ENCODE peak calls at places on chromosome 1, in seven cellular contexts. M is foreskin fibroblast, T is gastrocnemius medialis, G is tibial nerve, C is H9, H is psoas muscle, J is right lobe of liver. I is an unnamed sample.

GRCh38 chr1:180507826-180508724 is 5.7 kb upstream of the ACBD6 start:
- DNase-seq in M (peak; percentile 74), T (no peak), G (no peak), C (no peak), H (no peak), J (no peak), I (no peak)

GRCh38 chr1:143698016-143698415 is 273.8 kb downstream of the FAM72C start:
- DNase-seq in M (no peak), T (no peak), G (no peak), C (no peak), H (no peak), J (peak; percentile 60), I (no peak)

GRCh38 chr1:221742555-221743415 is 896 bp upstream of the DUSP10 start:
- DNase-seq in M (peak; percentile 95), T (peak; percentile 90), G (peak; percentile 71), C (peak; percentile 80), H (peak; percentile 91), J (peak; percentile 98), I (peak; percentile 73)

GRCh38 chr1:85830837-85831236 is 122.6 kb upstream of the ZNHIT6 start:
- DNase-seq in M (no peak), T (no peak), G (no peak), C (no peak), H (no peak), J (no peak), I (no peak)

GRCh38 chr1:177857285-177857684 is 112.6 kb downstream of the SEC16B start:
- DNase-seq in M (no peak), T (no peak), G (no peak), C (no peak), H (no peak), J (no peak), I (no peak)

GRCh38 chr1:53572061-53572801 is 113.0 kb downstream of the DMRTB1 start:
- DNase-seq in M (peak; percentile 89), T (peak; percentile 14), G (no peak), C (no peak), H (no peak), J (no peak), I (no peak)

GRCh38 chr1:161962094-161962887 is 61.4 kb downstream of the OLFML2B start:
- DNase-seq in M (peak; percentile 87), T (no peak), G (no peak), C (no peak), H (no peak), J (no peak), I (no peak)

GRCh38 chr1:153598309-153599172 is 14.4 kb downstream of the S100A16 start:
- DNase-seq in M (peak; percentile 90), T (no peak), G (no peak), C (peak; percentile 87), H (no peak), J (no peak), I (no peak)

GRCh38 chr1:193070942-193071341 is 11.5 kb downstream of the RO60 start:
- DNase-seq in M (no peak), T (no peak), G (no peak), C (peak; percentile 36), H (no peak), J (no peak), I (no peak)

GRCh38 chr1:203440780-203441179 is 34.8 kb upstream of the PRELP start:
- DNase-seq in M (peak; percentile 83), T (peak; percentile 72), G (peak; percentile 71), C (peak; percentile 47), H (peak; percentile 80), J (no peak), I (no peak)

GRCh38 chr1:16969057-16969609 is 11.3 kb downstream of the MFAP2 start:
- DNase-seq in M (no peak), T (no peak), G (no peak), C (peak; percentile 57), H (no peak), J (no peak), I (no peak)

GRCh38 chr1:73801912-73802429 is 396.0 kb downstream of the LRRIQ3 start:
- DNase-seq in M (no peak), T (no peak), G (no peak), C (no peak), H (no peak), J (no peak), I (no peak)

GRCh38 chr1:91791103-91791502 is 94.8 kb downstream of the TGFBR3 start:
- DNase-seq in M (no peak), T (no peak), G (no peak), C (no peak), H (no peak), J (no peak), I (no peak)

GRCh38 chr1:91793189-91793588 is 92.8 kb downstream of the TGFBR3 start:
- DNase-seq in M (no peak), T (no peak), G (no peak), C (no peak), H (no peak), J (no peak), I (no peak)

GRCh38 chr1:91791691-91792392 is 94.1 kb downstream of the TGFBR3 start:
- DNase-seq in M (peak; percentile 59), T (no peak), G (no peak), C (no peak), H (no peak), J (no peak), I (no peak)

GRCh38 chr1:91793877-91794276 is 92.1 kb downstream of the TGFBR3 start:
- DNase-seq in M (no peak), T (no peak), G (no peak), C (no peak), H (no peak), J (no peak), I (no peak)

DNA sequence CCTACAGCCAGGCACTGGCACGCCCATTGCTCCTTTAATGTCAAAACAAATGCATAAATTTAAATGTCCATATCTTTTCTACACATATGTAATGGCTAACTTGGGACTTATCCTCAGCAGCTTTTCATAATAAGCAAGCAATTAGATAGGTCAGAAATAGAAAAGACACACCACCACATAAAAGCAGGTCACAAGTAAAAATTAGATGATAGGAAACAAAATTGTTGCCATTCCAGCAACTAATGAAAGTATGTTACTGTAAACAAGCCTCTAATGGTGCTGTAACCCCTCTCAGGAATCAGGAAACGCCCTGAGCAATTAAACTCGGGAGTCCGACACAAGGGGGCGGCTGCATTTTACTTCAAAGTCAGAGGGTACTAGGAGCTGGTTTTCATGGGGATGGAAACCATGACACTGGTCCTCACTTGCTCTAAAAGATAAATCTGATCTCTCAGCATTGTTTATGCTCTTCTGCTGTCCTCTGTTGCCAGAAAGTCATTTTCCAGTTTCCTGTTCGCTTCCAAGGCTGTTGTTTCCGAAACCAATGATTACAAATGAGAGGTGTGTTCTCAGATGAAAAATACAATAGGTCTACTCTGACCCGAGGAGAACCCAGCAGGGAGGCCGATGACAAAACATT is 93.4 kb downstream of the TGFBR3 start:
- DNase-seq in M (peak; percentile 53), T (no peak), G (no peak), C (no peak), H (no peak), J (no peak), I (no peak)
- TF ChIP-seq CTCF in M (no peak), T (no peak), G (no peak), C (peak; percentile 43), H (no peak), J (no peak), I (no peak)

GRCh38 chr1:173505401-173505800 is 28.3 kb downstream of the PRDX6 start:
- DNase-seq in M (no peak), T (no peak), G (no peak), C (no peak), H (no peak), J (no peak), I (no peak)

GRCh38 chr1:173507205-173507846 is 30.2 kb downstream of the PRDX6 start:
- DNase-seq in M (peak; percentile 81), T (no peak), G (no peak), C (no peak), H (no peak), J (no peak), I (peak; percentile 16)

GRCh38 chr1:173508541-173508940 is 31.4 kb downstream of the PRDX6 start:
- DNase-seq in M (no peak), T (no peak), G (no peak), C (no peak), H (no peak), J (no peak), I (no peak)

GRCh38 chr1:173507847-173508209 is 30.7 kb downstream of the PRDX6 start:
- DNase-seq in M (peak; percentile 27), T (no peak), G (no peak), C (no peak), H (no peak), J (no peak), I (no peak)

GRCh38 chr1:173506437-173506836 is 29.3 kb downstream of the PRDX6 start:
- DNase-seq in M (peak; percentile 11), T (no peak), G (no peak), C (peak; percentile 64), H (no peak), J (peak; percentile 84), I (no peak)
- TF ChIP-seq CTCF in M (no peak), T (no peak), G (no peak), C (peak; percentile 60), H (no peak), J (peak; percentile 85), I (no peak)

GRCh38 chr1:48187969-48188563 is 34.5 kb upstream of the SLC5A9 start:
- DNase-seq in M (no peak), T (no peak), G (no peak), C (no peak), H (no peak), J (no peak), I (no peak)

GRCh38 chr1:48196168-48196716 is 26.3 kb upstream of the SLC5A9 start:
- DNase-seq in M (no peak), T (no peak), G (no peak), C (no peak), H (no peak), J (no peak), I (no peak)

GRCh38 chr1:48194801-48195200 is 27.7 kb upstream of the SLC5A9 start:
- DNase-seq in M (no peak), T (no peak), G (no peak), C (no peak), H (no peak), J (no peak), I (no peak)

DNA sequence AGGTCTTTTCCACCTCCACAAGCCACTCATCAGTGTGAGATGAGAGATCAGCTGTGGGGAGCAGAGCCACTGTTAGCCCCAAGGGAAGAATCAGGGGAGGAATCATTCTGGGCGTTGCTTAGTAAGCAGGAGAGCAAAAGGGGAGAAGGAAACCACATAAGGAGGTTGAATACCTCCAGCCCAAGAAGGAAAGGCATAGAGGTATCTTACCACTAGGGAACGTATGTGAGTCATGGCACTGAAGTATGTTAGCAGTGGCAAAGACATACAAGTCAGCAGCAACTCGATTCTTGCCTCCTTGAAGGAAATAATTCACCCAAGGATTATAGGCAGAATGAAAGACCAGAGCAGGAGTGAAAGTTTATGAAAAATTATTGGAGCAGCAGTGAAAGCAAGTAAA is 31.6 kb upstream of the SLC5A9 start:
- DNase-seq in M (no peak), T (no peak), G (no peak), C (no peak), H (no peak), J (no peak), I (no peak)
- TF ChIP-seq CTCF in M (no peak), T (no peak), G (no peak), C (no peak), H (no peak), J (no peak), I (no peak)

DNA sequence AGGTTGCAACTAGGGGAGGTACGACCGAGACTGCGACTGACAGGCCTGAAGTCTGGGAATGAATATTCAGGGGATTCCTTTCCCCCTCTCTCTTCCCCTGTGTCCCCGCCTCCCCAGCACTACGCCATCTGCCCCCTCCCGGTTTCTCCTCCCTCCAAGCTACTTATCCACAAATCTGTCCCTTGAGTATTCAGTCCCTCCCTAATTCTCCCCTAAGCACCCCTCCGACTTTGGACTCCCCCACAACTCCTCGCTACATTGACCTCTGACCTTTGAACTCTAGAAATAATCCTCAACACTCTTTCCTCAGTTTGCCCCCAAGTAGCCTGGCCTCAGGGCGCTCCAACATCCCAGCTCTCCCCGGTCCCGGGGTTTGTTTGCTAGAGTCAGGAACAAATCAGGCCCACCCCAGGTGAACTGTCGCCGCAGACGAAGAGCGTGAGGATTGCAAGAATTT is 393 bp downstream of the LYSMD1 start:
- DNase-seq in M (peak; percentile 82), T (peak; percentile 51), G (peak; percentile 60), C (peak; percentile 84), H (peak; percentile 52), J (peak; percentile 64), I (peak; percentile 57)
- TF ChIP-seq CTCF in M (no peak), T (no peak), G (no peak), C (no peak), H (no peak), J (no peak), I (no peak)

I was measured in nephron progenitor cell.